ENCODE peak calls at places on chromosome 7, in nine cellular contexts. H, M, E, S, J, Y, D, A and L are unnamed samples. For H3K36me3, the result is how much of the 10 kb centered on the place peaks cover.

GRCh38 chr7:24896031-24896433 is 83.9 kb downstream of the OSBPL3 start:
- DNase-seq in Y (no peak), D (no peak), E (no peak), S (no peak), H (no peak), M (no peak), J (no peak), A (no peak), L (peak)

GRCh38 chr7:37062460-37062859 is 338.2 kb upstream of the AOAH start:
- DNase-seq in J (no peak), A (no peak), H (no peak), Y (no peak), M (no peak), E (no peak), S (no peak), D (no peak), L (no peak)

GRCh38 chr7:47236480-47237208 is 345.3 kb downstream of the TNS3 start:
- DNase-seq in Y (no peak), E (no peak), J (no peak), A (no peak), D (no peak), S (no peak), M (no peak), H (no peak), L (no peak)

GRCh38 chr7:51321961-51322515 is 5.4 kb upstream of the COBL start:
- DNase-seq in M (peak), E (no peak), S (no peak), A (no peak), D (no peak), Y (no peak), H (no peak), J (no peak), L (no peak)

GRCh38 chr7:24472093-24472492 is 101.2 kb upstream of the PALS2 start:
- DNase-seq in E (no peak), J (no peak), S (no peak), A (no peak), D (no peak), H (no peak), Y (no peak), M (no peak), L (no peak)

GRCh38 chr7:129640400-129640799 is 28.9 kb downstream of the NRF1 start:
- DNase-seq in H (no peak), J (no peak), A (no peak), D (no peak), M (no peak), Y (no peak), E (no peak), S (no peak), L (no peak)

GRCh38 chr7:128796325-128796724 is 4.6 kb downstream of the CCDC136 start:
- DNase-seq in Y (no peak), A (no peak), M (no peak), S (no peak), J (no peak), D (peak), H (no peak), E (no peak), L (no peak)

GRCh38 chr7:37424995-37425394 is 23.7 kb downstream of the ELMO1 start:
- DNase-seq in M (no peak), Y (no peak), D (no peak), J (no peak), H (no peak), S (no peak), E (no peak), A (no peak), L (no peak)

GRCh38 chr7:22718200-22718711 is 8.7 kb upstream of the IL6 start:
- DNase-seq in E (no peak), H (no peak), M (peak), D (peak), S (no peak), A (no peak), J (no peak), Y (no peak), L (no peak)

GRCh38 chr7:112453505-112454171 is 3.4 kb downstream of the IFRD1 start:
- DNase-seq in A (no peak), M (no peak), Y (no peak), D (peak), E (no peak), S (no peak), J (no peak), H (no peak), L (no peak)

GRCh38 chr7:84855758-84856157 is 331.1 kb downstream of the SEMA3D start:
- DNase-seq in D (no peak), J (no peak), E (no peak), M (no peak), H (no peak), A (no peak), Y (no peak), S (no peak), L (no peak)

GRCh38 chr7:44284216-44284615 is 41.2 kb downstream of the CAMK2B start:
- DNase-seq in H (peak), Y (no peak), S (no peak), A (peak), J (no peak), M (peak), E (no peak), D (no peak), L (no peak)

GRCh38 chr7:102425639-102426267 is 7.6 kb upstream of the ORAI2 start:
- DNase-seq in J (no peak), D (no peak), A (peak), H (peak), M (peak), E (no peak), S (no peak), Y (no peak), L (peak)

GRCh38 chr7:101913247-101913721 is 95.9 kb downstream of the CUX1 start:
- DNase-seq in Y (no peak), J (no peak), D (no peak), S (no peak), M (no peak), A (no peak), E (no peak), H (peak), L (no peak)

GRCh38 chr7:601573-602340 is 82.1 kb upstream of the PDGFA start:
- DNase-seq in D (no peak), A (peak), S (no peak), H (peak), E (no peak), J (no peak), M (no peak), Y (no peak), L (peak)

GRCh38 chr7:106057962-106058901 is 53.9 kb downstream of the SYPL1 start:
- DNase-seq in S (no peak), D (no peak), H (peak), E (no peak), Y (peak), A (no peak), J (no peak), M (peak), L (peak)

GRCh38 chr7:101935521-101936141 is 118.2 kb downstream of the CUX1 start:
- DNase-seq in D (peak), J (no peak), S (peak), E (no peak), M (peak), Y (no peak), H (peak), A (peak), L (no peak)

GRCh38 chr7:98300595-98301372 is 19.3 kb downstream of the BRI3 start:
- DNase-seq in S (no peak), J (no peak), D (no peak), M (no peak), E (peak), Y (no peak), H (no peak), A (no peak), L (no peak)

GRCh38 chr7:104106106-104106505 is 101.7 kb downstream of the ORC5 start:
- DNase-seq in H (no peak), E (peak), Y (no peak), M (no peak), D (peak), A (no peak), S (no peak), J (no peak), L (no peak)

GRCh38 chr7:51019231-51019844 is 236.6 kb upstream of the GRB10 start:
- DNase-seq in E (no peak), H (no peak), M (no peak), A (no peak), J (no peak), S (no peak), D (peak), Y (no peak), L (no peak)

GRCh38 chr7:95950698-95951097 is 178.3 kb downstream of the DYNC1I1 start:
- DNase-seq in Y (no peak), A (no peak), M (no peak), J (no peak), D (no peak), H (no peak), S (no peak), E (no peak), L (no peak)

GRCh38 chr7:116674508-116675173 is 2.6 kb downstream of the MET start:
- DNase-seq in M (no peak), A (no peak), D (no peak), E (no peak), S (no peak), J (no peak), Y (no peak), H (no peak), L (no peak)

GRCh38 chr7:26515462-26515861 is 223.8 kb downstream of the SNX10 start:
- DNase-seq in A (no peak), J (peak), E (no peak), S (no peak), Y (peak), H (no peak), M (no peak), D (no peak), L (no peak)

GRCh38 chr7:115707684-115708341 is 322.8 kb downstream of the TFEC start:
- DNase-seq in E (no peak), S (no peak), M (no peak), J (no peak), D (no peak), A (no peak), Y (no peak), H (no peak), L (no peak)

GRCh38 chr7:1109581-1110310 is 21.8 kb downstream of the GPER1 start:
- DNase-seq in E (no peak), H (no peak), J (no peak), S (no peak), Y (no peak), A (peak), M (no peak), D (no peak), L (no peak)

GRCh38 chr7:138166681-138167080 is 90.4 kb downstream of the AKR1D1 start:
- DNase-seq in S (no peak), Y (no peak), M (no peak), D (no peak), J (no peak), A (no peak), H (no peak), E (no peak), L (no peak)

GRCh38 chr7:138163800-138164199 is 87.5 kb downstream of the AKR1D1 start:
- DNase-seq in S (no peak), J (no peak), Y (no peak), A (no peak), D (no peak), H (no peak), M (no peak), E (no peak), L (no peak)

GRCh38 chr7:138167222-138167621 is 91.0 kb downstream of the AKR1D1 start:
- DNase-seq in M (no peak), E (no peak), J (no peak), Y (no peak), D (no peak), S (no peak), H (no peak), A (no peak), L (no peak)

GRCh38 chr7:138167869-138168296 is 91.6 kb downstream of the AKR1D1 start:
- DNase-seq in H (no peak), S (no peak), J (no peak), E (no peak), D (no peak), A (no peak), Y (no peak), M (peak), L (peak)

DNA sequence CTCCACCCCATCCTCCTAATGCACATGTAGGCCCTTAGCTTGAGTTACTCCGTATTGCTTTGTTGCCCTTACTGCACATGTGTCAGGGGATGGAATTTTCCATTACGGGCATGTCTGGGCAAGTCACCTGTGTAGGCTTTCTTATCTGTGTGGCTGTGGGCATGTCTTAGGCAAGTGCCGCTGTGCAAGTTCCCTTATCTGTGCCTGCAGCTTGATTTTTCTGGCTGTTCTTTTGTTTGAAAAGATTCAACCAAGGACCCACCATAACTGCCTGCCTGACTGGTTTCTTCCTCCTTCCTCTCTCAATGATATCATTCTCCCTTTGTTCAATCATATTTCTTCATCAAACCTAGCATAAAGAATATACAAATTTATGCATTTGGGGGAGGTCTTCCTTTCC is 88.5 kb downstream of the AKR1D1 start:
- DNase-seq in J (no peak), M (no peak), Y (no peak), D (no peak), S (no peak), A (no peak), E (no peak), H (no peak), L (no peak)
- TF ChIP-seq CTCF in J (no peak), M (no peak), Y (no peak), D (no peak), S (no peak), A (no peak), E (no peak), H (no peak), L (no peak)

DNA sequence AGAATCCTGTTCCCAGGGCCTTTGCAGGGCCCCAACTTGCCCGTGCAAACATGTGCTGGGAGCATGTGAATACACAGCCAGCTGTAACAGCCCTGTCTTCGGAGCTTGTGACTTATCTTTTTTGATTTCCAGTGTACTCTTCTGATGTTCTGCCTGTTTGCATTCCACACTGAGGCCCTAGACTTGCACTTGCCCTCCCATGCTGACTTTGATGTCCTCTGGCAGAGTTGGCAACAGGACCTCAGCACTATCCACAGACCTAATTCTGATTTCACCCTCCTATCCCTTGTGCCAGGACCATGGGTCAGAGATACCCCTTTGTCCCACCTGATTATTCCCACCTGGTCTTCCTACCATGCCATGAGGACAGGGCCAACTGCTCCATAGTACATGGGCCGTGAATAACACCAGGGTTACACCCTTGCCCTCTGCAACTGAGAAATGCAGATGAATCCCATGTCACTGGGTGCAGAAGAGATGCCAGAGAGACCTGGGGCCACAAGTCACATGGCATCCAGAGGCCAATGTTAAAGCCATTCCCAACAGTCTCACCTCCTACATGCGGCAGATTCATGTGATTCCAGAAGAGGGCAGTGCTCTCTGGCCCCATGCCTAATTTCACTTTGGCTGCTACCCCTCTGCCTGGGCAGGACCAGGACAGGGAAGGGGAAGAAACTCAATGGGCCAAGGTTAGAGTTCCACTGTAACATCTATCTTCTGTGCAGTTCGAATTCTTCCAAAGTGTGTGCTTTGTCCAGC is 43.0 kb downstream of the SCRN1 start:
- DNase-seq in S (no peak), H (no peak), E (peak), A (peak), Y (peak), M (peak), D (peak), J (peak), L (no peak)
- H3K36me3 ChIP-seq in S (under half), H (under half), E (under half), A (under half), Y (under half), M (half or more), D (under half), J (under half), L (under half)

GRCh38 chr7:151877911-151878835 is 1.3 kb upstream of the PRKAG2 start:
- DNase-seq in S (no peak), H (no peak), A (no peak), M (no peak), D (no peak), E (no peak), J (no peak), Y (no peak), L (no peak)

GRCh38 chr7:151880688-151881087 is 3.8 kb upstream of the PRKAG2 start:
- DNase-seq in A (no peak), M (no peak), D (no peak), H (no peak), J (no peak), Y (no peak), E (no peak), S (no peak), L (no peak)

GRCh38 chr7:151876112-151876898 is 610 bp downstream of the PRKAG2 start:
- DNase-seq in D (peak), J (no peak), Y (peak), H (peak), E (peak), S (peak), A (peak), M (peak), L (peak)

GRCh38 chr7:151875862-151876111 is 1.1 kb downstream of the PRKAG2 start:
- DNase-seq in A (no peak), S (no peak), E (no peak), J (no peak), D (peak), M (no peak), Y (no peak), H (no peak), L (no peak)

GRCh38 chr7:151876899-151877777 is at the start of gene PRKAG2:
- DNase-seq in Y (peak), D (peak), S (peak), J (no peak), A (peak), H (peak), E (peak), M (peak), L (peak)
- TF ChIP-seq CTCF in Y (no peak), D (no peak), S (no peak), J (no peak), A (peak), H (no peak), E (no peak), M (peak), L (peak)

DNA sequence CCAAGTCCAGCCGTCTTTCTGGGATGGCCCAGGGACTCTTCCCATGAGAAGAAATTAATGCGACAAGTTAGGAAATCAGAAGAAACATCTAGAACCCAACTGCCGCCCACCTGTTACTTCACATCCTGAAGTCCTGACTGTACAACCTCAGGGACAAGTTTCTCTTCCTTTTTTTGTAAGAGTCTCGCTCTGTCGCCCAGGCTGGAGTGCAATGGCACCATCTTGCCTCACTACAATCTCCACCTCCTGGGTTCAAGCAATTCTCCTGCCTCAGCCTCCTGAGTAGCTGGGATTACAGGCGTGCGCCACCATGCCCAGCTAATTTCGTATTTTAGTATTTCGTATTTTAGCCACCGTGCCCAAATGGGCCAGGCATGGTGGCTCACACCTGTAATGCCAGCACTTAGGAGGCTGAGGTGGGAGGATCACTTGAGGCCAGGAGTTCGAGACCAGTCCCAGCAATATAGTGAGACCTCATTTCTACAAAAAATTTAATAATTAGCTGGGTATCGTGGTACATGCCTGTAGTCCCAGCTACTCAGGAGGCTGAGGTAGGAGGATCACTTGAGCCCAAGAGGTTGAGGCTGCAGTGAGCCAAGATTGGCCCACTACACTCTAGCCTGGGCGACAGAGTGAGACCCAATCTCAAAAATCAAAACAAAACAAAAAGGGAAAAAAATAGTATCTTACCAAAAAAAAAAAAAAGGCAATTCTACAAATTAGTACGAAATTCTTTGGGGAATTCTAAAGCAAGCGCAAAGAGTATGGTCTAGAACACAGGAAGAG is 20.8 kb downstream of the LAT2 start:
- DNase-seq in D (no peak), E (no peak), M (no peak), S (no peak), H (no peak), J (no peak), A (no peak), Y (no peak), L (peak)
- H3K36me3 ChIP-seq in D (under half), E (under half), M (half or more), S (under half), H (under half), J (under half), A (under half), Y (under half), L (under half)

DNA sequence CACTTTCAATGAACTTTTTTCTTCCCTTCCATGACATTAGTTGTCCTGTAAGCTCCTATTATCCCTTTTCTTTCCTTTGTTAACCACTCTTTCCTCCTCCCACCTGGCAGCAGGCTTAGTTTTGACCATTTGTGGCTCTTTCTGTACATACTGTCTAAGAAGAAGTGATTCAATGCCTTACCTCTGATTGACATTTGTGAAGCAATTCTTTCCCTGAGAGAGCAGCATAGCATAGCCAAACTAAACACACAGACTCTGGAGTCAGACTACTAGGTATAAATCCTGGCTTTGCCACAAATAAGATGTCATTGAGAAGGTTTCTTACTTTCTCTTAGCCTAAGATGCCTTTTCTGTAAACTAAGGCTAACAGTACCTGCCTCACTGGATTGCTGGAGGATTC is 49.0 kb downstream of the AHR start:
- DNase-seq in Y (no peak), H (no peak), E (no peak), M (no peak), A (no peak), J (no peak), D (no peak), S (no peak), L (no peak)
- TF ChIP-seq CTCF in Y (no peak), H (no peak), E (no peak), M (no peak), A (no peak), J (no peak), D (no peak), S (no peak), L (no peak)